ENCODE peak calls at places on chromosomes 16 and 17, in nine cellular contexts. X is HCT116; E is RWPE2; R is neuronal stem cell; P is fibroblast of lung; G is KBM-7; U is GDM1; L is aorta; Z is naive thymus-derived CD8-positive, alpha-beta T cell. I is an unnamed sample.

GRCh38 chr17:29042679-29043538 is at the start of gene PIPOX:
- DNase-seq in X (no peak), E (no peak), R (peak), P (peak), G (peak), U (no peak), L (peak), Z (no peak), I (no peak)

GRCh38 chr16:12643034-12643455 is 160.6 kb downstream of the CPPED1 start:
- DNase-seq in X (no peak), E (no peak), R (no peak), P (no peak), G (no peak), U (no peak), L (no peak), Z (no peak), I (no peak)

GRCh38 chr17:3683054-3683511 is 12.9 kb downstream of the P2RX5 start:
- DNase-seq in X (peak), E (no peak), R (no peak), P (no peak), G (peak), U (no peak), L (no peak), Z (peak), I (no peak)

GRCh38 chr17:73901661-73902415 is 257.6 kb upstream of the SDK2 start:
- DNase-seq in X (no peak), E (no peak), R (peak), P (no peak), G (peak), U (no peak), L (peak), Z (peak), I (peak)

GRCh38 chr16:4666537-4667202 is 26.7 kb upstream of the NUDT16L1 start:
- DNase-seq in X (no peak), E (no peak), R (no peak), P (no peak), G (no peak), U (no peak), L (no peak), Z (no peak), I (no peak)

GRCh38 chr17:73591278-73592078 is 52.8 kb downstream of the SDK2 start:
- DNase-seq in X (no peak), E (no peak), R (no peak), P (no peak), G (peak), U (peak), L (no peak), Z (peak), I (no peak)

GRCh38 chr17:50518265-50519023 is 10.2 kb downstream of the MYCBPAP start:
- DNase-seq in X (no peak), E (no peak), R (no peak), P (no peak), G (no peak), U (no peak), L (no peak), Z (no peak), I (no peak)

GRCh38 chr16:63442246-63442645 is 1406.0 kb upstream of the CDH8 start:
- DNase-seq in X (no peak), E (no peak), R (no peak), P (no peak), G (no peak), U (no peak), L (no peak), Z (no peak), I (no peak)

GRCh38 chr17:80101160-80101945 is at the start of gene GAA:
- DNase-seq in X (peak), E (peak), R (peak), P (peak), G (peak), U (peak), L (peak), Z (peak), I (peak)

GRCh38 chr16:35239561-35239960 is 1780.1 kb downstream of the TP53TG3F start:
- DNase-seq in X (no peak), E (no peak), R (no peak), P (no peak), G (no peak), U (no peak), L (no peak), Z (no peak), I (no peak)

GRCh38 chr16:67668495-67669157 is 2.0 kb downstream of the C16orf86 start:
- DNase-seq in X (no peak), E (no peak), R (no peak), P (no peak), G (no peak), U (no peak), L (no peak), Z (no peak), I (no peak)

GRCh38 chr16:67277294-67277998 is 1.9 kb upstream of the PLEKHG4 start:
- DNase-seq in X (peak), E (peak), R (no peak), P (peak), G (no peak), U (no peak), L (peak), Z (no peak), I (no peak)

GRCh38 chr16:12340151-12340733 is 363.7 kb downstream of the SNX29 start:
- DNase-seq in X (peak), E (no peak), R (no peak), P (peak), G (no peak), U (no peak), L (no peak), Z (no peak), I (no peak)

GRCh38 chr17:57327176-57327970 is 71.0 kb downstream of the MSI2 start:
- DNase-seq in X (no peak), E (no peak), R (no peak), P (no peak), G (no peak), U (no peak), L (no peak), Z (no peak), I (no peak)

GRCh38 chr17:50285941-50286340 is 11.7 kb downstream of the TMEM92 start:
- DNase-seq in X (no peak), E (no peak), R (no peak), P (no peak), G (no peak), U (no peak), L (peak), Z (no peak), I (no peak)

GRCh38 chr16:50381679-50382440 is 13.1 kb upstream of the BRD7 start:
- DNase-seq in X (no peak), E (no peak), R (no peak), P (no peak), G (no peak), U (no peak), L (no peak), Z (no peak), I (no peak)

GRCh38 chr16:35562471-35562870 is 2103.1 kb downstream of the TP53TG3F start:
- DNase-seq in X (no peak), E (no peak), R (no peak), P (no peak), G (no peak), U (no peak), L (no peak), Z (no peak), I (no peak)

GRCh38 chr16:27286446-27286845 is 17.9 kb upstream of the NSMCE1 start:
- DNase-seq in X (no peak), E (peak), R (no peak), P (peak), G (peak), U (no peak), L (peak), Z (no peak), I (no peak)

GRCh38 chr16:82732461-82732860 is 105.7 kb downstream of the CDH13 start:
- DNase-seq in X (no peak), E (no peak), R (no peak), P (peak), G (no peak), U (no peak), L (no peak), Z (no peak), I (no peak)

GRCh38 chr17:57662644-57663308 is 82.3 kb downstream of the CCDC182 start:
- DNase-seq in X (peak), E (peak), R (peak), P (peak), G (peak), U (peak), L (peak), Z (no peak), I (peak)

GRCh38 chr17:44209786-44210341 is 9.6 kb downstream of the UBTF start:
- DNase-seq in X (no peak), E (no peak), R (no peak), P (no peak), G (no peak), U (no peak), L (no peak), Z (no peak), I (no peak)

GRCh38 chr16:23914935-23915549 is 79.3 kb downstream of the PRKCB start:
- DNase-seq in X (no peak), E (no peak), R (no peak), P (no peak), G (no peak), U (no peak), L (no peak), Z (no peak), I (no peak)

GRCh38 chr17:45709889-45710288 is 74.2 kb upstream of the CRHR1 start:
- DNase-seq in X (no peak), E (no peak), R (no peak), P (no peak), G (no peak), U (no peak), L (no peak), Z (no peak), I (no peak)

GRCh38 chr16:79639576-79640311 is 39.2 kb upstream of the MAF start:
- DNase-seq in X (no peak), E (no peak), R (no peak), P (no peak), G (no peak), U (no peak), L (no peak), Z (no peak), I (no peak)

GRCh38 chr16:2690852-2691251 is 8.5 kb downstream of the KCTD5 start:
- DNase-seq in X (no peak), E (no peak), R (no peak), P (no peak), G (no peak), U (no peak), L (no peak), Z (no peak), I (no peak)

GRCh38 chr17:45895304-45895968 is 1.1 kb downstream of the MAPT start:
- DNase-seq in X (no peak), E (no peak), R (peak), P (peak), G (no peak), U (no peak), L (no peak), Z (no peak), I (no peak)

GRCh38 chr16:84504420-84505248 is at the start of gene MEAK7:
- DNase-seq in X (peak), E (peak), R (peak), P (peak), G (peak), U (peak), L (peak), Z (peak), I (peak)

GRCh38 chr17:18877104-18877503 is 19.2 kb downstream of the PRPSAP2 start:
- DNase-seq in X (no peak), E (no peak), R (no peak), P (peak), G (no peak), U (no peak), L (no peak), Z (no peak), I (no peak)

GRCh38 chr17:37662358-37662757 is 19.1 kb upstream of the DDX52 start:
- DNase-seq in X (no peak), E (no peak), R (peak), P (no peak), G (no peak), U (no peak), L (no peak), Z (no peak), I (no peak)

GRCh38 chr17:64984776-64985521 is 65.7 kb upstream of the LRRC37A3 start:
- DNase-seq in X (no peak), E (no peak), R (no peak), P (peak), G (peak), U (no peak), L (no peak), Z (peak), I (no peak)

GRCh38 chr17:78573955-78574354 is 3.2 kb downstream of the DNAH17 start:
- DNase-seq in X (peak), E (no peak), R (no peak), P (no peak), G (no peak), U (no peak), L (peak), Z (no peak), I (no peak)

GRCh38 chr17:72030067-72030899 is 90.5 kb upstream of the SOX9 start:
- DNase-seq in X (no peak), E (no peak), R (peak), P (peak), G (peak), U (peak), L (peak), Z (peak), I (peak)

GRCh38 chr17:59762022-59762825 is 54.8 kb downstream of the VMP1 start:
- DNase-seq in X (peak), E (no peak), R (no peak), P (peak), G (no peak), U (no peak), L (no peak), Z (no peak), I (no peak)

GRCh38 chr16:83159049-83159448 is 532.3 kb downstream of the CDH13 start:
- DNase-seq in X (no peak), E (no peak), R (no peak), P (no peak), G (no peak), U (no peak), L (no peak), Z (no peak), I (no peak)

GRCh38 chr16:48317614-48318013 is 67.6 kb downstream of the SIAH1 start:
- DNase-seq in X (peak), E (no peak), R (no peak), P (peak), G (peak), U (peak), L (no peak), Z (no peak), I (no peak)

GRCh38 chr17:7308625-7309433 is 1.4 kb downstream of the EIF5A start:
- DNase-seq in X (peak), E (no peak), R (no peak), P (peak), G (peak), U (peak), L (peak), Z (peak), I (peak)

I was measured in upper lobe of right lung.